ENCODE peak calls at places on chromosome 13, in four cellular contexts. J is fibroblast of the aortic adventitia; N is CD8-positive, alpha-beta T cell; O is HCT116. X is an unnamed sample.

GRCh38 chr13:41401371-41401770 is 56.0 kb upstream of the RGCC start:
- DNase-seq in J (no peak), N (no peak), O (no peak), X (no peak)

GRCh38 chr13:64993514-64994164 is 2236.5 kb downstream of the PCDH9 start:
- DNase-seq in J (no peak), N (no peak), O (no peak), X (no peak)

GRCh38 chr13:36130542-36131214 is 504 bp downstream of the DCLK1 start:
- DNase-seq in J (peak; percentile 35), N (no peak), O (no peak), X (no peak)

GRCh38 chr13:89380101-89380500 is 1708.9 kb downstream of the SLITRK5 start:
- DNase-seq in J (no peak), N (no peak), O (peak; percentile 4), X (no peak)

GRCh38 chr13:75495938-75496337 is 14.0 kb upstream of the TBC1D4 start:
- DNase-seq in J (peak; percentile 52), N (no peak), O (no peak), X (no peak)

GRCh38 chr13:20969182-20969581 is 66.6 kb upstream of the XPO4 start:
- DNase-seq in J (peak; percentile 28), N (no peak), O (peak; percentile 28), X (no peak)

GRCh38 chr13:36998624-36999041 is 507 bp downstream of the ALG5 start:
- DNase-seq in J (no peak), N (peak; percentile 29), O (no peak), X (peak; percentile 15)

GRCh38 chr13:33349996-33350826 is 64.7 kb upstream of the STARD13 start:
- DNase-seq in J (peak; percentile 37), N (no peak), O (no peak), X (no peak)

GRCh38 chr13:27174766-27175455 is 3.3 kb upstream of the USP12 start:
- DNase-seq in J (no peak), N (no peak), O (no peak), X (no peak)

GRCh38 chr13:98422046-98422445 is 154.9 kb downstream of the STK24 start:
- DNase-seq in J (no peak), N (no peak), O (no peak), X (no peak)

GRCh38 chr13:113804017-113804702 is 45.1 kb downstream of the TMEM255B start:
- DNase-seq in J (no peak), N (no peak), O (no peak), X (no peak)

GRCh38 chr13:94661396-94661795 is 50.9 kb downstream of the SOX21 start:
- DNase-seq in J (no peak), N (no peak), O (no peak), X (no peak)

GRCh38 chr13:28718186-28718537 is 608 bp downstream of the SLC46A3 start:
- DNase-seq in J (peak; percentile 24), N (no peak), O (no peak), X (no peak)

GRCh38 chr13:103102482-103102881 is 36.3 kb upstream of the SLC10A2 start:
- DNase-seq in J (no peak), N (no peak), O (no peak), X (no peak)

GRCh38 chr13:74217816-74218215 is 83.6 kb upstream of the KLF12 start:
- DNase-seq in J (peak; percentile 48), N (no peak), O (no peak), X (no peak)

GRCh38 chr13:111857336-111857735 is 209.6 kb upstream of the SOX1 start:
- DNase-seq in J (no peak), N (no peak), O (no peak), X (no peak)

GRCh38 chr13:100510208-100510997 is 78.2 kb downstream of the GGACT start:
- DNase-seq in J (no peak), N (no peak), O (no peak), X (no peak)

GRCh38 chr13:73090116-73090811 is 31.5 kb downstream of the KLF5 start:
- DNase-seq in J (peak; percentile 69), N (no peak), O (peak; percentile 96), X (no peak)

GRCh38 chr13:95411641-95412040 is 110.4 kb upstream of the ABCC4 start:
- DNase-seq in J (no peak), N (no peak), O (no peak), X (no peak)

GRCh38 chr13:98225036-98225940 is 48.2 kb upstream of the RNF113B start:
- DNase-seq in J (no peak), N (no peak), O (no peak), X (no peak)

GRCh38 chr13:25934127-25934526 is 117.7 kb downstream of the SHISA2 start:
- DNase-seq in J (no peak), N (no peak), O (no peak), X (no peak)

GRCh38 chr13:49220035-49220855 is at the start of gene MLNR:
- DNase-seq in J (no peak), N (peak; percentile 40), O (no peak), X (peak; percentile 28)

GRCh38 chr13:35231426-35231825 is 245.1 kb downstream of the MAB21L1 start:
- DNase-seq in J (no peak), N (no peak), O (no peak), X (no peak)

GRCh38 chr13:44921931-44922758 is 67.1 kb downstream of the NUFIP1 start:
- DNase-seq in J (peak; percentile 97), N (no peak), O (peak; percentile 29), X (no peak)

GRCh38 chr13:73496711-73497110 is 437.9 kb downstream of the KLF5 start:
- DNase-seq in J (no peak), N (no peak), O (no peak), X (no peak)

GRCh38 chr13:23898101-23898500 is 799 bp upstream of the C1QTNF9B start:
- DNase-seq in J (peak; percentile 69), N (no peak), O (no peak), X (no peak)

GRCh38 chr13:109565877-109566276 is 220.5 kb downstream of the IRS2 start:
- DNase-seq in J (no peak), N (no peak), O (no peak), X (no peak)

GRCh38 chr13:110916671-110917142 is 1.8 kb upstream of the ANKRD10 start:
- DNase-seq in J (peak; percentile 57), N (no peak), O (no peak), X (no peak)

GRCh38 chr13:65653548-65654078 is 1576.5 kb downstream of the PCDH9 start:
- DNase-seq in J (no peak), N (no peak), O (no peak), X (no peak)

GRCh38 chr13:24625324-24625723 is 54.9 kb upstream of the ATP12A start:
- DNase-seq in J (no peak), N (no peak), O (no peak), X (no peak)

GRCh38 chr13:23558675-23559536 is 11.3 kb upstream of the TNFRSF19 start:
- DNase-seq in J (peak; percentile 93), N (no peak), O (peak; percentile 10), X (no peak)

GRCh38 chr13:66795636-66796035 is 434.5 kb downstream of the PCDH9 start:
- DNase-seq in J (no peak), N (no peak), O (no peak), X (no peak)

GRCh38 chr13:94050039-94050438 is 429.4 kb downstream of the DCT start:
- DNase-seq in J (no peak), N (no peak), O (no peak), X (no peak)

GRCh38 chr13:98821372-98822237 is 69.1 kb upstream of the SLC15A1 start:
- DNase-seq in J (peak; percentile 94), N (no peak), O (no peak), X (no peak)

GRCh38 chr13:100636441-100636840 is 38.2 kb downstream of the TMTC4 start:
- DNase-seq in J (no peak), N (no peak), O (no peak), X (no peak)

GRCh38 chr13:87089391-87089790 is 581.8 kb upstream of the SLITRK5 start:
- DNase-seq in J (peak; percentile 64), N (no peak), O (no peak), X (no peak)

GRCh38 chr13:85970727-85971126 is 171.5 kb upstream of the SLITRK6 start:
- DNase-seq in J (peak; percentile 4), N (no peak), O (no peak), X (no peak)
- TF ChIP-seq CTCF in J (no peak), N (no peak), O (no peak), X (no peak)

DNA sequence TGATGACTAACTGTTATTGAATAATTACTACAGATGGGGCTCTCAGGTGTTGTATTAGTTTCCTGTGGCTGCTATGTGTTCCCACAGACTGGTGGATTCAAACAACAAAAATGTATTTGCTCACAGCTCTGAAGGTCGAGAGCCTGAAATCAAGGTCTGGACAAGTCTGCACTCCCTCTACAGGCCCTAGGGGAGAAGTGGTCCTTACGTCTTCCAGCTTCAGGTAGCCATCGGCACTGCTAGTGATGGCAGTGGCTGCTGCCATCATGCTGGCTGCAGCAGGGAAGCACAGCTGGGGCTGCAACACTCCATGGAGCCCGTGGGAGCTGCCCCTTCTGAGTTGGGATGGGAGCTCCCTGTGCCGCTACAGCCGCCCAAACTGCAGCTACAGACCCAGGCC is 1.9 kb downstream of the TEX26 start:
- DNase-seq in J (no peak), N (no peak), O (no peak), X (no peak)
- TF ChIP-seq CTCF in J (no peak), N (no peak), O (no peak), X (no peak)

DNA sequence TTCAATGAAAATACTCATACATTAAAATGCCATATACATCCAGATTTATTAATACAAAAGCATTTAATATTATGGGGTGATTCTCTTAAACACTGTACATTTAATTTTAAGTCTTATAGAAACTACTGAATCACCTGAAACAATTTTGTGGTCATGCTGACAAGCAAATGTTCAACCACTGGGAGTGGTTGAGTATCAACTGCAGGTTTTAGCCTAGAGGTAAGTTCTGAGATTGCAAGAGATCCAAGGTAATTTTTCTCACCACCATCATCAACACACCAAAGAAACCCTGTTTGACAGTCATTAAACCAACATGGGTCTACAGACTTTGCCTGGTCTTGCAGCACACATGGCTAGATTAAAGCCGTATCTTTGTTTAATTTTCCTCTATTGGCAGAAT is 196.3 kb downstream of the LHFPL6 start:
- DNase-seq in J (no peak), N (no peak), O (no peak), X (no peak)
- TF ChIP-seq CTCF in J (peak; percentile 15), N (no peak), O (no peak), X (no peak)

GRCh38 chr13:71306821-71307220 is 560.2 kb downstream of the DACH1 start:
- DNase-seq in J (no peak), N (no peak), O (no peak), X (no peak)

GRCh38 chr13:71300602-71301001 is 566.4 kb downstream of the DACH1 start:
- DNase-seq in J (no peak), N (no peak), O (no peak), X (no peak)

GRCh38 chr13:71304861-71305260 is 562.1 kb downstream of the DACH1 start:
- DNase-seq in J (no peak), N (no peak), O (no peak), X (no peak)

DNA sequence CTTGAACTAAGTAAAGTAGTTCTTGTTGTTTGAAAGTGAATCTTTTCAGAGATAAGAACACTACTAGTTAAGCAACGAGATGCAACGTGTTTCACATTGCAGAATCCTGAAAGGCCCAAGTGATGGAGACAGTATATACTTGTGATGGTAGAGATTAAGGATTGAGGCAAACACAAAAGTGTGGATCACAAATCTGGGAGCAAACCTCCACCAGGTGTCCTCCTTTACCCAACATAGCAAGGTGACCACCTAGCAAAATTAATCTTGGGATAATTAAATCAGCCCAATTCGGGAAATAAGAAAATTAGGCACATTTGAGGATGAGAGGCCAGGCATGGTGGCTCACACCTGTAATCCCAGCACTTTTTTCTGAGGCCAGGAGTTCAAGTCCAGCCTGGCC is 563.9 kb downstream of the DACH1 start:
- DNase-seq in J (no peak), N (no peak), O (no peak), X (no peak)
- TF ChIP-seq CTCF in J (no peak), N (no peak), O (no peak), X (no peak)

GRCh38 chr13:71477735-71478134 is 389.3 kb downstream of the DACH1 start:
- DNase-seq in J (no peak), N (no peak), O (peak; percentile 1), X (no peak)
- TF ChIP-seq CTCF in J (no peak), N (no peak), O (peak; percentile 6), X (no peak)

X was measured in CD4-positive, alpha-beta T cell.